ENCODE peak calls at places on chromosomes 3 and 15, in six cellular contexts. Q is small intestine, Z is hepatocyte, V is right lobe of liver, M is cardiac muscle cell, J is aorta. D is an unnamed sample.

GRCh38 chr3:42655331-42655888 is 1.9 kb downstream of the ZBTB47 start:
- DNase-seq in M (no peak), V (no peak), J (no peak), Q (no peak), Z (no peak), D (no peak)

GRCh38 chr3:160400631-160401150 is 1.2 kb downstream of the SMC4 start:
- DNase-seq in Z (peak), M (peak), V (peak), J (peak), Q (peak), D (no peak)

GRCh38 chr15:50377867-50378751 is 23.1 kb upstream of the GABPB1 start:
- DNase-seq in M (peak), Z (no peak), Q (no peak), J (no peak), V (no peak), D (no peak)

GRCh38 chr15:76994496-76994895 is 430 bp upstream of the PSTPIP1 start:
- DNase-seq in Z (no peak), M (no peak), V (no peak), Q (no peak), J (peak), D (no peak)

GRCh38 chr3:18415836-18416235 is 9.3 kb downstream of the SATB1 start:
- DNase-seq in M (no peak), Z (no peak), Q (no peak), J (no peak), V (no peak), D (no peak)

GRCh38 chr3:184820525-184820924 is 8.6 kb downstream of the VPS8 start:
- DNase-seq in Q (no peak), Z (no peak), M (no peak), J (no peak), V (no peak), D (no peak)

GRCh38 chr3:89098173-89098572 is 9.2 kb upstream of the EPHA3 start:
- DNase-seq in V (no peak), M (no peak), Q (no peak), J (no peak), Z (no peak), D (no peak)

GRCh38 chr3:128076783-128077624 is 24.8 kb downstream of the SEC61A1 start:
- DNase-seq in Z (peak), M (no peak), J (peak), V (no peak), Q (peak), D (no peak)

GRCh38 chr3:8604006-8604405 is 40.6 kb downstream of the SSUH2 start:
- DNase-seq in V (no peak), Z (no peak), Q (no peak), J (no peak), M (no peak), D (no peak)

GRCh38 chr15:31435256-31435781 is 108.7 kb downstream of the KLF13 start:
- DNase-seq in M (peak), Z (peak), Q (peak), J (peak), V (peak), D (no peak)

GRCh38 chr15:58535337-58535736 is 103.5 kb downstream of the LIPC start:
- DNase-seq in J (no peak), Z (peak), V (no peak), M (no peak), Q (no peak), D (no peak)

GRCh38 chr3:52396011-52396906 is 48.6 kb downstream of the SEMA3G start:
- DNase-seq in Z (no peak), V (no peak), Q (no peak), M (no peak), J (peak), D (no peak)

GRCh38 chr15:85306946-85307686 is 73.3 kb upstream of the AKAP13 start:
- DNase-seq in J (no peak), V (no peak), Q (no peak), Z (no peak), M (no peak), D (no peak)

GRCh38 chr3:85330071-85330470 is 371.3 kb downstream of the CADM2 start:
- DNase-seq in V (no peak), M (no peak), Z (no peak), Q (no peak), J (no peak), D (no peak)

GRCh38 chr15:67068724-67069400 is 3.5 kb downstream of the SMAD3 start:
- DNase-seq in J (no peak), Z (no peak), M (peak), Q (no peak), V (no peak), D (no peak)

GRCh38 chr3:67614195-67614594 is 40.2 kb downstream of the SUCLG2 start:
- DNase-seq in M (no peak), Z (no peak), V (no peak), J (no peak), Q (no peak), D (no peak)

GRCh38 chr15:62211348-62211747 is 46.3 kb upstream of the C2CD4B start:
- DNase-seq in Q (no peak), M (no peak), Z (no peak), V (no peak), J (no peak), D (no peak)

GRCh38 chr3:58251653-58252052 is 14.1 kb downstream of the ABHD6 start:
- DNase-seq in J (no peak), M (no peak), V (no peak), Z (no peak), Q (no peak), D (no peak)

GRCh38 chr3:34106879-34107278 is 308.4 kb downstream of the PDCD6IP start:
- DNase-seq in V (no peak), J (no peak), Z (peak), M (peak), Q (peak), D (no peak)

GRCh38 chr15:68177747-68178146 is 27.4 kb downstream of the CALML4 start:
- DNase-seq in V (no peak), Q (no peak), M (peak), J (no peak), Z (no peak), D (no peak)

GRCh38 chr3:40432793-40433192 is 24.3 kb upstream of the RPL14 start:
- DNase-seq in J (no peak), Q (no peak), Z (no peak), M (no peak), V (no peak), D (no peak)

GRCh38 chr15:65583701-65584100 is 27.2 kb downstream of the INTS14 start:
- DNase-seq in Q (peak), V (no peak), M (peak), J (no peak), Z (peak), D (no peak)

GRCh38 chr3:4981688-4982494 is 2.7 kb downstream of the BHLHE40 start:
- DNase-seq in Z (peak), J (no peak), Q (peak), M (peak), V (no peak), D (no peak)

GRCh38 chr3:73500321-73500720 is 124.4 kb downstream of the PDZRN3 start:
- DNase-seq in V (no peak), M (no peak), J (no peak), Z (no peak), Q (no peak), D (no peak)

GRCh38 chr3:4950948-4951347 is 28.3 kb upstream of the BHLHE40 start:
- DNase-seq in J (no peak), M (no peak), V (no peak), Z (no peak), Q (peak), D (no peak)

GRCh38 chr15:29687204-29687768 is 135.0 kb downstream of the TJP1 start:
- DNase-seq in M (no peak), J (no peak), V (peak), Q (peak), Z (no peak), D (no peak)

GRCh38 chr3:66017084-66017990 is 21.4 kb downstream of the MAGI1 start:
- DNase-seq in J (no peak), M (no peak), V (no peak), Q (no peak), Z (no peak), D (no peak)

GRCh38 chr15:47588968-47589367 is 128.3 kb upstream of the SEMA6D start:
- DNase-seq in Q (no peak), J (no peak), M (no peak), V (no peak), Z (peak), D (no peak)

GRCh38 chr3:5426094-5426883 is 238.8 kb downstream of the EDEM1 start:
- DNase-seq in Z (peak), J (peak), M (peak), V (peak), Q (peak), D (peak)

GRCh38 chr3:114260152-114260551 is 22.8 kb upstream of the ZNF80 start:
- DNase-seq in Q (no peak), V (no peak), M (no peak), J (no peak), Z (no peak), D (no peak)

GRCh38 chr3:149085828-149086231 is 503 bp downstream of the HLTF start:
- DNase-seq in Z (peak), V (no peak), J (no peak), M (peak), Q (peak), D (no peak)

GRCh38 chr3:41418961-41419691 is 219.8 kb downstream of the CTNNB1 start:
- DNase-seq in Z (no peak), M (peak), V (no peak), Q (no peak), J (no peak), D (no peak)

GRCh38 chr3:52061116-52061910 is 4.9 kb upstream of the DUSP7 start:
- DNase-seq in Z (no peak), J (no peak), Q (no peak), V (no peak), M (no peak), D (no peak)

GRCh38 chr3:55725681-55726500 is 238.8 kb upstream of the WNT5A start:
- DNase-seq in M (no peak), J (no peak), Q (no peak), Z (no peak), V (no peak), D (no peak)

DNA sequence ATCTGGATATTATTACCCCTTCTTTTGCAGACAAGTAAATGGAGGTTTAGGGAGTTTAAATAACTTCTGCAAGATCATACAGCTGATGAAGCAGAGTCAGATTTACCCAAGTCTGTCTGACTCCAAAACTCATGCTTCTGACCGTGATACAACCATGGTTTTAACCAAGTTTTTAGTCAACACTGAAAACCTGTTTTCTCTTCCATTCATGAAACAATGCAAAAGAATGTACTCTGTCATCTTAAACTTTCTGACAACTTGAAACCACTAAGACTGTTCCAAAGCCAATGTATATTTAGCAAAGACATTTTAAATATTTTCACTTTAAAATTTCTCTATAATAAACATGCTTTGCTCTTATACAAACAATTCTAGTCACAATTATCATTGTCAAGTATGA is 77.0 kb upstream of the RBMS3 start:
- DNase-seq in Q (no peak), Z (no peak), V (no peak), J (no peak), M (no peak), D (no peak)
- H3K27ac ChIP-seq in Q (no peak), Z (no peak), V (no peak), J (no peak), M (no peak), D (no peak)

DNA sequence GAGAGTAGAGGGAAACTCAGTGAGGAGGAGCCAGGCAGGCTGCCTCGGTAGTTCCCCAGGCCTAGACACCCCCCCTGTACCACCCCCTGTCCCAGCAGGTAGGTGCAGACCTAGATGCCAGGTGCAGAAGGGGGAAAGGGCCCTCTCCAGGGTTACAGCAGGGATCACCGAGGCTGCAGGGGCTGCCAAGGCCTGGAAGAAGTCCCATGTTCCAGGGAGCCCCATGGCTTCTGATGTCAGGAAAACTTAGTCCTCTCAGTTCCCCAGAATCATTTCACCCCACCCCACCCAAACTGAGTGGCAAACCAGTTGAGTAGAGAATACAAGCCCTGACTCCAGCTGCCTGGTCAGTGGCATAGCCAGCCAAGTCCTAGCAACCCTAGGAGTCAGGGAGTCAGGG is 7.4 kb upstream of the SEMA3B start:
- DNase-seq in M (no peak), Z (no peak), J (no peak), Q (no peak), V (no peak), D (no peak)
- H3K27ac ChIP-seq in M (peak), Z (peak), J (peak), Q (peak), V (no peak), D (no peak)

DNA sequence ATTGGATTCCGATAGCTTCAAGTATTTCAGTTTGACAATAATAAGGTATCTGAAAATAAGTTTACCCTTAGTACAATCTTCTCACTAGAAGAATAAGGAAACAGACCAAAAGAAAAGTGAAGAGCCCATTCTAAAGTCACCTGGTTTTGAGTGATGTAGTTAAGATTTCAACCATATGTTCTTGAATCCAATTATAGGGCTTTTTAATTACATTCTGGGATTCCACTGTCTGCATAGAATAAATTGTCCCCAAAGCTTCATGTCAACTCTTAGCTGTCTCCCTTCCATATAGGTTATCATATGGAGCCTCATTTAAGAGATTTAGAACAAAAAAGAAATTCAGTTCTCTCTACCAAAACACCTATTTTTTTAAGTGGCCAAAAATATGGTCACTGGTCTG is 1158.8 kb downstream of the IGSF11 start:
- DNase-seq in J (no peak), V (no peak), Q (no peak), Z (no peak), M (no peak), D (no peak)
- H3K27ac ChIP-seq in J (no peak), V (no peak), Q (no peak), Z (peak), M (no peak), D (no peak)

GRCh38 chr3:170429050-170429449 is 10.4 kb downstream of the CLDN11 start:
- DNase-seq in M (peak), J (no peak), Q (no peak), Z (no peak), V (no peak), D (no peak)
- H3K27ac ChIP-seq in M (no peak), J (no peak), Q (no peak), Z (no peak), V (no peak), D (no peak)

GRCh38 chr3:151168269-151169094 is 34.5 kb downstream of the GPR171 start:
- DNase-seq in V (peak), J (peak), Q (peak), Z (peak), M (peak), D (no peak)
- H3K27ac ChIP-seq in V (no peak), J (no peak), Q (no peak), Z (no peak), M (no peak), D (no peak)